ENCODE peak calls at places on chromosomes 5 and 9, in seven cellular contexts. One of them, this sample, is unnamed.

GRCh38 chr9:92980085-92980745 is 32.9 kb downstream of the FGD3 start:
- DNase-seq in CD8-positive, alpha-beta memory T cell: no peak
- DNase-seq in brain microvascular endothelial cell: no peak
- DNase-seq in mammary epithelial cell: peak
- DNase-seq in breast epithelium: no peak
- DNase-seq in heart right ventricle: no peak
- DNase-seq in tibial artery: no peak
- DNase-seq in this sample: no peak

GRCh38 chr5:128074171-128074570 is 9.4 kb upstream of the SLC12A2 start:
- DNase-seq in CD8-positive, alpha-beta memory T cell: no peak
- DNase-seq in brain microvascular endothelial cell: no peak
- DNase-seq in mammary epithelial cell: no peak
- DNase-seq in breast epithelium: no peak
- DNase-seq in heart right ventricle: no peak
- DNase-seq in tibial artery: no peak
- DNase-seq in this sample: no peak

GRCh38 chr9:98807070-98807810 is at the start of gene GALNT12:
- DNase-seq in CD8-positive, alpha-beta memory T cell: peak
- DNase-seq in brain microvascular endothelial cell: no peak
- DNase-seq in mammary epithelial cell: no peak
- DNase-seq in breast epithelium: no peak
- DNase-seq in heart right ventricle: no peak
- DNase-seq in tibial artery: peak
- DNase-seq in this sample: no peak

GRCh38 chr5:169390265-169390664 is 89.3 kb upstream of the SLIT3 start:
- DNase-seq in CD8-positive, alpha-beta memory T cell: no peak
- DNase-seq in brain microvascular endothelial cell: no peak
- DNase-seq in mammary epithelial cell: no peak
- DNase-seq in breast epithelium: no peak
- DNase-seq in heart right ventricle: no peak
- DNase-seq in tibial artery: no peak
- DNase-seq in this sample: no peak

GRCh38 chr9:73011956-73012355 is 59.1 kb upstream of the ALDH1A1 start:
- DNase-seq in CD8-positive, alpha-beta memory T cell: no peak
- DNase-seq in brain microvascular endothelial cell: no peak
- DNase-seq in mammary epithelial cell: no peak
- DNase-seq in breast epithelium: no peak
- DNase-seq in heart right ventricle: no peak
- DNase-seq in tibial artery: no peak
- DNase-seq in this sample: no peak

GRCh38 chr5:10680876-10681481 is 80.1 kb downstream of the DAP start:
- DNase-seq in CD8-positive, alpha-beta memory T cell: no peak
- DNase-seq in brain microvascular endothelial cell: no peak
- DNase-seq in mammary epithelial cell: no peak
- DNase-seq in breast epithelium: no peak
- DNase-seq in heart right ventricle: no peak
- DNase-seq in tibial artery: no peak
- DNase-seq in this sample: no peak

GRCh38 chr5:8070138-8070537 is 201.2 kb downstream of the MTRR start:
- DNase-seq in CD8-positive, alpha-beta memory T cell: no peak
- DNase-seq in brain microvascular endothelial cell: no peak
- DNase-seq in mammary epithelial cell: no peak
- DNase-seq in breast epithelium: no peak
- DNase-seq in heart right ventricle: no peak
- DNase-seq in tibial artery: no peak
- DNase-seq in this sample: no peak

GRCh38 chr9:18666348-18666747 is 192.4 kb downstream of the ADAMTSL1 start:
- DNase-seq in CD8-positive, alpha-beta memory T cell: no peak
- DNase-seq in brain microvascular endothelial cell: no peak
- DNase-seq in mammary epithelial cell: peak
- DNase-seq in breast epithelium: no peak
- DNase-seq in heart right ventricle: no peak
- DNase-seq in tibial artery: no peak
- DNase-seq in this sample: no peak

GRCh38 chr5:135890867-135891266 is 4.8 kb downstream of the IL9 start:
- DNase-seq in CD8-positive, alpha-beta memory T cell: no peak
- DNase-seq in brain microvascular endothelial cell: no peak
- DNase-seq in mammary epithelial cell: peak
- DNase-seq in breast epithelium: no peak
- DNase-seq in heart right ventricle: no peak
- DNase-seq in tibial artery: no peak
- DNase-seq in this sample: no peak

GRCh38 chr5:61277190-61277589 is 54.9 kb upstream of the ZSWIM6 start:
- DNase-seq in CD8-positive, alpha-beta memory T cell: no peak
- DNase-seq in brain microvascular endothelial cell: peak
- DNase-seq in mammary epithelial cell: no peak
- DNase-seq in breast epithelium: no peak
- DNase-seq in heart right ventricle: no peak
- DNase-seq in tibial artery: no peak
- DNase-seq in this sample: no peak

GRCh38 chr5:126015244-126016054 is 407.8 kb upstream of the GRAMD2B start:
- DNase-seq in CD8-positive, alpha-beta memory T cell: no peak
- DNase-seq in brain microvascular endothelial cell: peak
- DNase-seq in mammary epithelial cell: peak
- DNase-seq in breast epithelium: no peak
- DNase-seq in heart right ventricle: no peak
- DNase-seq in tibial artery: no peak
- DNase-seq in this sample: no peak

GRCh38 chr5:76271836-76272235 is 131.2 kb upstream of the IQGAP2 start:
- DNase-seq in CD8-positive, alpha-beta memory T cell: no peak
- DNase-seq in brain microvascular endothelial cell: no peak
- DNase-seq in mammary epithelial cell: no peak
- DNase-seq in breast epithelium: no peak
- DNase-seq in heart right ventricle: no peak
- DNase-seq in tibial artery: no peak
- DNase-seq in this sample: no peak

GRCh38 chr5:177994063-177994462 is 2.0 kb downstream of the PROP1 start:
- DNase-seq in CD8-positive, alpha-beta memory T cell: no peak
- DNase-seq in brain microvascular endothelial cell: no peak
- DNase-seq in mammary epithelial cell: no peak
- DNase-seq in breast epithelium: no peak
- DNase-seq in heart right ventricle: no peak
- DNase-seq in tibial artery: no peak
- DNase-seq in this sample: no peak

GRCh38 chr9:36399980-36400331 is at the start of gene RNF38:
- DNase-seq in CD8-positive, alpha-beta memory T cell: peak
- DNase-seq in brain microvascular endothelial cell: no peak
- DNase-seq in mammary epithelial cell: no peak
- DNase-seq in breast epithelium: no peak
- DNase-seq in heart right ventricle: no peak
- DNase-seq in tibial artery: no peak
- DNase-seq in this sample: no peak

GRCh38 chr9:106921341-106921899 is 58.5 kb downstream of the ZNF462 start:
- DNase-seq in CD8-positive, alpha-beta memory T cell: no peak
- DNase-seq in brain microvascular endothelial cell: peak
- DNase-seq in mammary epithelial cell: no peak
- DNase-seq in breast epithelium: no peak
- DNase-seq in heart right ventricle: no peak
- DNase-seq in tibial artery: no peak
- DNase-seq in this sample: no peak

GRCh38 chr5:173941758-173942401 is 47.1 kb upstream of the C5orf47 start:
- DNase-seq in CD8-positive, alpha-beta memory T cell: no peak
- DNase-seq in brain microvascular endothelial cell: no peak
- DNase-seq in mammary epithelial cell: no peak
- DNase-seq in breast epithelium: no peak
- DNase-seq in heart right ventricle: no peak
- DNase-seq in tibial artery: no peak
- DNase-seq in this sample: no peak

GRCh38 chr9:134442486-134443168 is 116.4 kb downstream of the RXRA start:
- DNase-seq in CD8-positive, alpha-beta memory T cell: no peak
- DNase-seq in brain microvascular endothelial cell: no peak
- DNase-seq in mammary epithelial cell: no peak
- DNase-seq in breast epithelium: no peak
- DNase-seq in heart right ventricle: peak
- DNase-seq in tibial artery: no peak
- DNase-seq in this sample: no peak

GRCh38 chr9:101400120-101400519 is 1.5 kb downstream of the ZNF189 start:
- DNase-seq in CD8-positive, alpha-beta memory T cell: no peak
- DNase-seq in brain microvascular endothelial cell: peak
- DNase-seq in mammary epithelial cell: no peak
- DNase-seq in breast epithelium: no peak
- DNase-seq in heart right ventricle: no peak
- DNase-seq in tibial artery: no peak
- DNase-seq in this sample: no peak

GRCh38 chr5:172721455-172722308 is 49.3 kb downstream of the DUSP1 start:
- DNase-seq in CD8-positive, alpha-beta memory T cell: no peak
- DNase-seq in brain microvascular endothelial cell: no peak
- DNase-seq in mammary epithelial cell: no peak
- DNase-seq in breast epithelium: no peak
- DNase-seq in heart right ventricle: no peak
- DNase-seq in tibial artery: no peak
- DNase-seq in this sample: no peak
- H3K4me3 ChIP-seq in CD8-positive, alpha-beta memory T cell: no peak
- H3K4me3 ChIP-seq in brain microvascular endothelial cell: no peak
- H3K4me3 ChIP-seq in mammary epithelial cell: no peak
- H3K4me3 ChIP-seq in breast epithelium: no peak
- H3K4me3 ChIP-seq in heart right ventricle: no peak
- H3K4me3 ChIP-seq in tibial artery: peak
- H3K4me3 ChIP-seq in this sample: no peak

GRCh38 chr5:1793301-1793740 is 6.3 kb downstream of the MRPL36 start:
- DNase-seq in CD8-positive, alpha-beta memory T cell: peak
- DNase-seq in brain microvascular endothelial cell: peak
- DNase-seq in mammary epithelial cell: no peak
- DNase-seq in breast epithelium: peak
- DNase-seq in heart right ventricle: no peak
- DNase-seq in tibial artery: no peak
- DNase-seq in this sample: no peak

GRCh38 chr5:1792842-1793266 is 6.8 kb downstream of the MRPL36 start:
- DNase-seq in CD8-positive, alpha-beta memory T cell: peak
- DNase-seq in brain microvascular endothelial cell: peak
- DNase-seq in mammary epithelial cell: peak
- DNase-seq in breast epithelium: peak
- DNase-seq in heart right ventricle: no peak
- DNase-seq in tibial artery: no peak
- DNase-seq in this sample: no peak

GRCh38 chr5:1794896-1795290 is 4.7 kb downstream of the MRPL36 start:
- DNase-seq in CD8-positive, alpha-beta memory T cell: peak
- DNase-seq in brain microvascular endothelial cell: no peak
- DNase-seq in mammary epithelial cell: no peak
- DNase-seq in breast epithelium: no peak
- DNase-seq in heart right ventricle: no peak
- DNase-seq in tibial artery: no peak
- DNase-seq in this sample: no peak

GRCh38 chr5:1795506-1795905 is 4.1 kb downstream of the MRPL36 start:
- DNase-seq in CD8-positive, alpha-beta memory T cell: peak
- DNase-seq in brain microvascular endothelial cell: no peak
- DNase-seq in mammary epithelial cell: no peak
- DNase-seq in breast epithelium: no peak
- DNase-seq in heart right ventricle: no peak
- DNase-seq in tibial artery: no peak
- DNase-seq in this sample: no peak

DNA sequence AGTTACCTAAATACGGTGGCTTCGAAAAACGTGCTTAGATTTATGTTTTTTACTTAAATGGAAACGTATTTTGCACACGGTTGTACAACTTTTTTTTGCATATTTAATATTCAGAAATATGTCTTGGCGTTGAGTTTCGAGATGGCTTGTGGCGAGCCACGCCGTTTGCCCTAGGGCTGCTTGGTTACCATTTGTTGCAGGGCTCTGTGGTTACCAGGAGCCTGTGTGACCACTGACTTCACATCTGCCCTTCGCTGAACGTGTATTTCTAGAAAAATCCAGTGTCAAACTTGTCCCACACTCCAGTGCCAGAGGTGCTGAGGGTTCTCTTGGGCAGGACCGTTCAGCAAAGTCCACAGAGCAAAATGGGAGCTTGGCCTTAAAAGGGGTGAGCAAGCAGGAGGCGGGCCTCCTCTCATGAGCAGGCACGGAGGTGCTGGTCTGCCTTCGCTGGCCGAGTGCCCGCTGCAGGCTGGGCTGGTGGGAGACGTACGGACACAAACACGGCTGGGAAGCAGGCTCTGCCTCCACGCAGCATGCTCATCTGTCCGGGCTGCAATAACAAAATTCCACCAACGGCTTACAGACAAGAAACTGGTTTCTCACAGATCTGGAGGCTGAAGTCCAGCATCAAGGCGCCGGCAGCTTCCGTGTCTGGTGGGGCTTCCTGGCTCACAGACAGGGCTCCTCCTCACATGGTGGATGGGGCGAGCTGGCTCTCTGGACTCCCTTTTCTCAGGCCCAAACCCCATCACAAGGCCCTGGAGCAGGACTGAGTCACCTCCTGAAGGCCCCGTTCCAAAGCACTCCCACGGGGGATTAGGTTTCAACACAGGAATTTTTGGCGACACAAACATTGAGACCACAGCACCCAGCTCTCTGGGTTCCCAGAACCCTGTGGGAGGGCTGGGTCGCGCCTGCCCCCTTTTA is 5.4 kb downstream of the MRPL36 start:
- DNase-seq in CD8-positive, alpha-beta memory T cell: peak
- DNase-seq in brain microvascular endothelial cell: peak
- DNase-seq in mammary epithelial cell: peak
- DNase-seq in breast epithelium: no peak
- DNase-seq in heart right ventricle: no peak
- DNase-seq in tibial artery: no peak
- DNase-seq in this sample: peak
- H3K4me3 ChIP-seq in CD8-positive, alpha-beta memory T cell: no peak
- H3K4me3 ChIP-seq in brain microvascular endothelial cell: no peak
- H3K4me3 ChIP-seq in mammary epithelial cell: no peak
- H3K4me3 ChIP-seq in breast epithelium: no peak
- H3K4me3 ChIP-seq in heart right ventricle: no peak
- H3K4me3 ChIP-seq in tibial artery: no peak
- H3K4me3 ChIP-seq in this sample: no peak

GRCh38 chr5:140855772-140856674 is at the start of gene PCDHA10:
- DNase-seq in CD8-positive, alpha-beta memory T cell: no peak
- DNase-seq in brain microvascular endothelial cell: no peak
- DNase-seq in mammary epithelial cell: no peak
- DNase-seq in breast epithelium: no peak
- DNase-seq in heart right ventricle: no peak
- DNase-seq in tibial artery: no peak
- DNase-seq in this sample: no peak
- H3K4me3 ChIP-seq in CD8-positive, alpha-beta memory T cell: no peak
- H3K4me3 ChIP-seq in brain microvascular endothelial cell: no peak
- H3K4me3 ChIP-seq in mammary epithelial cell: no peak
- H3K4me3 ChIP-seq in breast epithelium: no peak
- H3K4me3 ChIP-seq in heart right ventricle: peak
- H3K4me3 ChIP-seq in tibial artery: no peak
- H3K4me3 ChIP-seq in this sample: no peak

DNA sequence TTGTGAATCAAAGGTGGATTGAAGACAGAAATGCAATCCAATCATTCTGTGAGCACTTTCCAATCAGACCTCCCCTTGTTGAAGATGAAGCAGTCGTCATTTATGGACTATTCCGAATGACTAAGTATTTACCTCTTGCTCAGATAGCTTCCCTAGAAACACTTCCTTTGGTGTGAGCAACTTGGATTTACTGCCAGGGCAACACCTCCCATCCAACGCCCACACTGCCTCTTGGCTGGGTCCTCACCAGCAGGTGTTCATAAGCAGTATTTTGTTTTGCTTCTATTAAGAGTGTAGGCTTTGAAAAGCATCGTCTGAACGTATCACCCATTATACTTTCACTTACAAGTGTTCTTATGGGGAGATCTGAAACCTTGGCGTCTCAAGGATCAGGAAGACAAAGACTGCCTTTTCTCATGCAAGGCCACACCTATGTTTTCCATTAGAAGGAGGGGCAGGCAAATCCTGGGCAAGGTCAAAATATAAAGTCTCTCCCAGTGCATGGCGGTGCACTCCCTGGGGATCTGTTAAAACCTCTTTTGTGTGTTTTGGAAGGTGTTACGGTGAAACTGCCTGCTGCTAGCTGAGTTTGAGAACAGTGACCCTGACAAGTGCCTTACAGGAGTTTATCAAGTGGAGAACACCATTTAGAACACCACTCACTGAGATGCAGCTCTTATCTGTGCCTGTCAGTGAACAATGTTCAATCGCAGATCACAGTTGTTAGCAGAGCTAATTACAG is 10.6 kb upstream of the MARCHF3 start:
- DNase-seq in CD8-positive, alpha-beta memory T cell: no peak
- DNase-seq in brain microvascular endothelial cell: peak
- DNase-seq in mammary epithelial cell: peak
- DNase-seq in breast epithelium: no peak
- DNase-seq in heart right ventricle: no peak
- DNase-seq in tibial artery: no peak
- DNase-seq in this sample: no peak
- H3K4me3 ChIP-seq in CD8-positive, alpha-beta memory T cell: no peak
- H3K4me3 ChIP-seq in brain microvascular endothelial cell: no peak
- H3K4me3 ChIP-seq in mammary epithelial cell: no peak
- H3K4me3 ChIP-seq in breast epithelium: no peak
- H3K4me3 ChIP-seq in heart right ventricle: peak
- H3K4me3 ChIP-seq in tibial artery: no peak
- H3K4me3 ChIP-seq in this sample: no peak